ENCODE peak calls at places on chromosomes 12 and 14, in four cellular contexts. R, Q, T and D are unnamed samples.

GRCh38 chr14:33781267-33781666 is 169.6 kb downstream of the EGLN3 start:
- DNase-seq in R (no peak), Q (no peak), T (no peak), D (no peak)

GRCh38 chr14:61258985-61259384 is 22.2 kb downstream of the TMEM30B start:
- DNase-seq in R (peak), Q (no peak), T (no peak), D (no peak)

GRCh38 chr12:130436741-130437501 is 99.2 kb downstream of the PIWIL1 start:
- DNase-seq in R (no peak), Q (no peak), T (peak), D (no peak)

GRCh38 chr12:100265732-100266131 is 1.1 kb downstream of the DEPDC4 start:
- DNase-seq in R (no peak), Q (no peak), T (no peak), D (no peak)

GRCh38 chr14:43541356-43541755 is 965.7 kb downstream of the FSCB start:
- DNase-seq in R (no peak), Q (no peak), T (no peak), D (no peak)

GRCh38 chr12:131896811-131897270 is 2.4 kb downstream of the ULK1 start:
- DNase-seq in R (peak), Q (no peak), T (no peak), D (no peak)

GRCh38 chr14:90660865-90661570 is 155.2 kb downstream of the TTC7B start:
- DNase-seq in R (no peak), Q (no peak), T (no peak), D (peak)

GRCh38 chr12:121278450-121279375 is 17.8 kb downstream of the CAMKK2 start:
- DNase-seq in R (peak), Q (no peak), T (no peak), D (no peak)

GRCh38 chr14:99035712-99036593 is 236.0 kb downstream of the BCL11B start:
- DNase-seq in R (no peak), Q (no peak), T (no peak), D (peak)

GRCh38 chr14:33837943-33838683 is 112.8 kb downstream of the EGLN3 start:
- DNase-seq in R (no peak), Q (no peak), T (no peak), D (no peak)

GRCh38 chr12:5173511-5174011 is 129.9 kb downstream of the KCNA5 start:
- DNase-seq in R (no peak), Q (no peak), T (no peak), D (no peak)

GRCh38 chr14:54622189-54622958 is 55.4 kb downstream of the SAMD4A start:
- DNase-seq in R (no peak), Q (peak), T (no peak), D (no peak)

GRCh38 chr14:75794615-75795038 is 133.6 kb downstream of the TTLL5 start:
- DNase-seq in R (peak), Q (no peak), T (no peak), D (no peak)

GRCh38 chr12:128783129-128783574 is 40.6 kb downstream of the SLC15A4 start:
- DNase-seq in R (peak), Q (no peak), T (peak), D (no peak)

GRCh38 chr12:49550853-49551252 is 12.0 kb downstream of the KCNH3 start:
- DNase-seq in R (no peak), Q (no peak), T (no peak), D (no peak)

GRCh38 chr14:106846218-106846617 is 1319.8 kb downstream of the TMEM121 start:
- DNase-seq in R (no peak), Q (no peak), T (no peak), D (no peak)